ENCODE peak calls at places on chromosomes 11 and 22, in six cellular contexts. T, D, Z, E, X and F are unnamed samples.

GRCh38 chr22:30214703-30215405 is 31.7 kb downstream of the LIF start:
- DNase-seq in X (no peak), T (no peak), Z (no peak), D (no peak), E (no peak), F (no peak)

GRCh38 chr11:61587541-61587941 is 6.7 kb upstream of the SYT7 start:
- DNase-seq in Z (peak), D (peak), X (no peak), E (no peak), T (no peak), F (no peak)

GRCh38 chr22:45202333-45203149 is 38.2 kb downstream of the KIAA0930 start:
- DNase-seq in T (no peak), E (no peak), X (no peak), Z (no peak), D (no peak), F (no peak)

GRCh38 chr11:72525466-72525865 is 91.1 kb upstream of the CLPB start:
- DNase-seq in Z (peak), E (no peak), X (no peak), T (no peak), D (no peak), F (no peak)

GRCh38 chr11:2307733-2308331 is 6.0 kb downstream of the TSPAN32 start:
- DNase-seq in Z (no peak), E (no peak), X (no peak), T (no peak), D (no peak), F (no peak)

GRCh38 chr11:129814244-129814992 is 1.2 kb upstream of the TMEM45B start:
- DNase-seq in X (no peak), Z (no peak), T (no peak), D (no peak), E (no peak), F (no peak)

GRCh38 chr11:114291847-114292680 is 4.1 kb upstream of the NNMT start:
- DNase-seq in T (no peak), E (peak), X (no peak), D (peak), Z (no peak), F (no peak)

GRCh38 chr22:22080270-22080669 is 97.7 kb upstream of the TOP3B start:
- DNase-seq in Z (no peak), D (no peak), T (no peak), X (no peak), E (no peak), F (no peak)

GRCh38 chr22:43207849-43208702 is 21.1 kb upstream of the TTLL12 start:
- DNase-seq in T (no peak), X (no peak), D (no peak), E (no peak), Z (no peak), F (no peak)

GRCh38 chr11:82733444-82734119 is at the start of gene FAM181B:
- DNase-seq in X (peak), D (peak), Z (peak), T (peak), E (no peak), F (peak)

GRCh38 chr11:47003180-47003877 is 66.8 kb downstream of the CSTPP1 start:
- DNase-seq in Z (no peak), X (no peak), T (no peak), E (no peak), D (no peak), F (no peak)

GRCh38 chr11:69014084-69014935 is 1.3 kb upstream of the MRGPRF start:
- DNase-seq in E (no peak), X (no peak), Z (no peak), T (peak), D (no peak), F (no peak)

GRCh38 chr22:42202669-42203068 is 67.8 kb downstream of the TCF20 start:
- DNase-seq in T (no peak), X (no peak), Z (no peak), E (peak), D (no peak), F (no peak)

GRCh38 chr11:81005595-81005994 is 1564.8 kb upstream of the TENM4 start:
- DNase-seq in X (no peak), D (peak), Z (no peak), T (no peak), E (peak), F (no peak)

GRCh38 chr11:131192628-131193027 is 177.8 kb upstream of the NTM start:
- DNase-seq in X (no peak), T (no peak), Z (no peak), E (no peak), D (no peak), F (no peak)

GRCh38 chr22:44362249-44363040 is 49.7 kb upstream of the SHISAL1 start:
- DNase-seq in X (no peak), T (no peak), E (no peak), D (no peak), Z (no peak), F (no peak)

GRCh38 chr11:107834995-107835394 is 23.6 kb downstream of the SLC35F2 start:
- DNase-seq in D (no peak), X (no peak), Z (no peak), T (no peak), E (no peak), F (no peak)

GRCh38 chr11:88012456-88012855 is 162.8 kb downstream of the RAB38 start:
- DNase-seq in D (no peak), E (no peak), Z (no peak), X (peak), T (peak), F (peak)

GRCh38 chr11:6067502-6067901 is 36.9 kb upstream of the OR56A1 start:
- DNase-seq in E (no peak), X (no peak), Z (no peak), T (no peak), D (no peak), F (no peak)

GRCh38 chr11:77776455-77776854 is 44.1 kb downstream of the RSF1 start:
- DNase-seq in E (no peak), T (peak), D (no peak), Z (no peak), X (peak), F (peak)

GRCh38 chr11:1753426-1754305 is 3.3 kb upstream of the IFITM10 start:
- DNase-seq in Z (no peak), T (no peak), D (no peak), E (no peak), X (no peak), F (no peak)

GRCh38 chr11:69585385-69585784 is 55.6 kb upstream of the CCND1 start:
- DNase-seq in T (no peak), E (no peak), D (no peak), Z (no peak), X (no peak), F (no peak)

GRCh38 chr22:34344702-34345101 is 424.4 kb upstream of the LARGE1 start:
- DNase-seq in T (no peak), X (no peak), D (no peak), Z (no peak), E (no peak), F (no peak)

GRCh38 chr11:100629671-100630070 is 57.4 kb upstream of the ARHGAP42 start:
- DNase-seq in X (no peak), Z (no peak), T (no peak), D (no peak), E (no peak), F (no peak)

GRCh38 chr11:14270690-14271542 is 88.1 kb downstream of the RRAS2 start:
- DNase-seq in D (no peak), X (no peak), Z (no peak), T (no peak), E (no peak), F (no peak)

GRCh38 chr22:46780453-46780852 is 18.0 kb downstream of the TBC1D22A start:
- DNase-seq in Z (no peak), X (no peak), E (no peak), D (no peak), T (no peak), F (no peak)

GRCh38 chr11:34161361-34161760 is 55.9 kb downstream of the NAT10 start:
- DNase-seq in Z (no peak), E (no peak), T (no peak), D (no peak), X (no peak), F (no peak)

GRCh38 chr11:125168875-125169537 is 4.5 kb downstream of the PKNOX2 start:
- DNase-seq in E (no peak), X (no peak), T (no peak), Z (no peak), D (no peak), F (no peak)

GRCh38 chr11:92340839-92341238 is 116.2 kb downstream of the FAT3 start:
- DNase-seq in T (no peak), X (no peak), Z (no peak), E (no peak), D (peak), F (peak)

GRCh38 chr11:118175031-118175531 is 1.4 kb downstream of the SCN2B start:
- DNase-seq in E (no peak), Z (peak), T (no peak), X (no peak), D (no peak), F (no peak)

GRCh38 chr11:61826930-61827572 is 1.0 kb upstream of the FADS2 start:
- DNase-seq in X (no peak), Z (no peak), E (no peak), T (peak), D (no peak), F (peak)

GRCh38 chr11:15006139-15006759 is 34.1 kb upstream of the CALCA start:
- DNase-seq in E (no peak), Z (no peak), D (peak), X (peak), T (peak), F (peak)

GRCh38 chr22:31092161-31092560 is 11.0 kb downstream of the SMTN start:
- DNase-seq in E (no peak), X (no peak), D (no peak), T (no peak), Z (no peak), F (no peak)

GRCh38 chr11:120622189-120622912 is 110.8 kb downstream of the GRIK4 start:
- DNase-seq in T (no peak), Z (no peak), D (peak), X (no peak), E (no peak), F (peak)